ENCODE peak calls at places on chromosomes 3 and 15, in six cellular contexts. One of them, this sample, is unnamed.

GRCh38 chr15:82043130-82043673 is 2.6 kb downstream of the MEX3B start:
- DNase-seq in upper lobe of left lung: peak; percentile 80
- DNase-seq in body of pancreas: no peak
- DNase-seq in uterus: peak; percentile 15
- DNase-seq in ovary: peak; percentile 46
- DNase-seq in transverse colon: no peak
- DNase-seq in this sample: no peak

GRCh38 chr3:140428380-140428779 is 249.5 kb upstream of the TRIM42 start:
- DNase-seq in ovary: no peak
- DNase-seq in upper lobe of left lung: no peak
- DNase-seq in uterus: no peak
- DNase-seq in body of pancreas: no peak
- DNase-seq in transverse colon: no peak
- DNase-seq in this sample: no peak

GRCh38 chr3:10594915-10595314 is 89.5 kb upstream of the ATP2B2 start:
- DNase-seq in body of pancreas: no peak
- DNase-seq in transverse colon: no peak
- DNase-seq in uterus: no peak
- DNase-seq in ovary: peak; percentile 17
- DNase-seq in upper lobe of left lung: no peak
- DNase-seq in this sample: no peak

GRCh38 chr3:102722317-102722716 is 287.5 kb downstream of the ZPLD1 start:
- DNase-seq in transverse colon: no peak
- DNase-seq in upper lobe of left lung: no peak
- DNase-seq in uterus: no peak
- DNase-seq in ovary: no peak
- DNase-seq in body of pancreas: no peak
- DNase-seq in this sample: no peak

GRCh38 chr3:182909318-182910040 is 70.9 kb downstream of the DCUN1D1 start:
- DNase-seq in transverse colon: no peak
- DNase-seq in upper lobe of left lung: no peak
- DNase-seq in body of pancreas: no peak
- DNase-seq in ovary: no peak
- DNase-seq in uterus: no peak
- DNase-seq in this sample: no peak

GRCh38 chr15:65115086-65115485 is at the start of gene UBAP1L:
- DNase-seq in uterus: no peak
- DNase-seq in ovary: no peak
- DNase-seq in upper lobe of left lung: no peak
- DNase-seq in transverse colon: no peak
- DNase-seq in body of pancreas: no peak
- DNase-seq in this sample: no peak

GRCh38 chr15:38128389-38128788 is 124.2 kb upstream of the SPRED1 start:
- DNase-seq in uterus: no peak
- DNase-seq in ovary: no peak
- DNase-seq in transverse colon: no peak
- DNase-seq in body of pancreas: no peak
- DNase-seq in upper lobe of left lung: no peak
- DNase-seq in this sample: no peak

GRCh38 chr3:82354181-82354696 is 592.8 kb upstream of the GBE1 start:
- DNase-seq in body of pancreas: peak; percentile 19
- DNase-seq in transverse colon: no peak
- DNase-seq in upper lobe of left lung: no peak
- DNase-seq in ovary: peak; percentile 44
- DNase-seq in uterus: no peak
- DNase-seq in this sample: no peak

GRCh38 chr15:77538011-77538410 is 94.7 kb downstream of the LINGO1 start:
- DNase-seq in body of pancreas: no peak
- DNase-seq in upper lobe of left lung: no peak
- DNase-seq in transverse colon: no peak
- DNase-seq in uterus: no peak
- DNase-seq in ovary: no peak
- DNase-seq in this sample: no peak

GRCh38 chr3:15051531-15051930 is 13.6 kb downstream of the MRPS25 start:
- DNase-seq in upper lobe of left lung: no peak
- DNase-seq in uterus: no peak
- DNase-seq in ovary: no peak
- DNase-seq in transverse colon: peak; percentile 37
- DNase-seq in body of pancreas: peak; percentile 34
- DNase-seq in this sample: no peak

GRCh38 chr3:123373535-123373987 is 75.3 kb downstream of the ADCY5 start:
- DNase-seq in body of pancreas: peak; percentile 20
- DNase-seq in ovary: no peak
- DNase-seq in upper lobe of left lung: no peak
- DNase-seq in transverse colon: no peak
- DNase-seq in uterus: no peak
- DNase-seq in this sample: no peak

GRCh38 chr15:65979316-65979715 is 110.0 kb downstream of the RAB11A start:
- DNase-seq in ovary: no peak
- DNase-seq in upper lobe of left lung: no peak
- DNase-seq in transverse colon: no peak
- DNase-seq in body of pancreas: no peak
- DNase-seq in uterus: no peak
- DNase-seq in this sample: no peak

GRCh38 chr3:186965141-186965879 is 35.0 kb downstream of the ST6GAL1 start:
- DNase-seq in transverse colon: no peak
- DNase-seq in uterus: no peak
- DNase-seq in ovary: no peak
- DNase-seq in upper lobe of left lung: no peak
- DNase-seq in body of pancreas: no peak
- DNase-seq in this sample: no peak

GRCh38 chr3:125644036-125645025 is 49.0 kb upstream of the OSBPL11 start:
- DNase-seq in uterus: peak; percentile 19
- DNase-seq in transverse colon: peak; percentile 39
- DNase-seq in ovary: no peak
- DNase-seq in upper lobe of left lung: no peak
- DNase-seq in body of pancreas: peak; percentile 17
- DNase-seq in this sample: no peak

GRCh38 chr15:101178414-101178813 is 73.4 kb downstream of the CHSY1 start:
- DNase-seq in upper lobe of left lung: no peak
- DNase-seq in body of pancreas: no peak
- DNase-seq in uterus: no peak
- DNase-seq in transverse colon: no peak
- DNase-seq in ovary: no peak
- DNase-seq in this sample: no peak

GRCh38 chr3:15011174-15011573 is 53.9 kb downstream of the MRPS25 start:
- DNase-seq in body of pancreas: no peak
- DNase-seq in uterus: no peak
- DNase-seq in transverse colon: no peak
- DNase-seq in upper lobe of left lung: peak; percentile 6
- DNase-seq in ovary: no peak
- DNase-seq in this sample: no peak

GRCh38 chr3:55549172-55549571 is 62.1 kb upstream of the WNT5A start:
- DNase-seq in uterus: no peak
- DNase-seq in transverse colon: no peak
- DNase-seq in body of pancreas: no peak
- DNase-seq in upper lobe of left lung: no peak
- DNase-seq in ovary: no peak
- DNase-seq in this sample: no peak

GRCh38 chr3:55180936-55181535 is 253.2 kb upstream of the LRTM1 start:
- DNase-seq in uterus: no peak
- DNase-seq in body of pancreas: peak; percentile 26
- DNase-seq in ovary: no peak
- DNase-seq in upper lobe of left lung: no peak
- DNase-seq in transverse colon: no peak
- DNase-seq in this sample: no peak

GRCh38 chr3:48301020-48301813 is 32.2 kb downstream of the SPINK8 start:
- DNase-seq in body of pancreas: peak; percentile 92
- DNase-seq in uterus: peak; percentile 92
- DNase-seq in ovary: peak; percentile 95
- DNase-seq in transverse colon: peak; percentile 95
- DNase-seq in upper lobe of left lung: peak; percentile 97
- DNase-seq in this sample: no peak
- TF ChIP-seq POLR2A in body of pancreas: peak; percentile 85
- TF ChIP-seq POLR2A in uterus: peak; percentile 76
- TF ChIP-seq POLR2A in ovary: peak; percentile 86
- TF ChIP-seq POLR2A in transverse colon: peak; percentile 75
- TF ChIP-seq POLR2A in upper lobe of left lung: peak; percentile 65
- TF ChIP-seq POLR2A in this sample: no peak

GRCh38 chr3:129584631-129585030 is 21.8 kb downstream of the PLXND1 start:
- DNase-seq in transverse colon: no peak
- DNase-seq in upper lobe of left lung: no peak
- DNase-seq in ovary: no peak
- DNase-seq in body of pancreas: no peak
- DNase-seq in uterus: no peak
- DNase-seq in this sample: no peak

GRCh38 chr3:129587061-129587460 is 19.4 kb downstream of the PLXND1 start:
- DNase-seq in ovary: no peak
- DNase-seq in uterus: peak; percentile 75
- DNase-seq in body of pancreas: no peak
- DNase-seq in upper lobe of left lung: no peak
- DNase-seq in transverse colon: no peak
- DNase-seq in this sample: no peak

GRCh38 chr3:129591932-129592331 is 14.5 kb downstream of the PLXND1 start:
- DNase-seq in uterus: no peak
- DNase-seq in upper lobe of left lung: no peak
- DNase-seq in body of pancreas: no peak
- DNase-seq in transverse colon: no peak
- DNase-seq in ovary: no peak
- DNase-seq in this sample: no peak

GRCh38 chr3:129585949-129586657 is 20.4 kb downstream of the PLXND1 start:
- DNase-seq in transverse colon: no peak
- DNase-seq in ovary: no peak
- DNase-seq in upper lobe of left lung: no peak
- DNase-seq in body of pancreas: no peak
- DNase-seq in uterus: no peak
- DNase-seq in this sample: no peak

GRCh38 chr3:129587559-129588210 is 18.8 kb downstream of the PLXND1 start:
- DNase-seq in transverse colon: no peak
- DNase-seq in body of pancreas: no peak
- DNase-seq in uterus: no peak
- DNase-seq in ovary: no peak
- DNase-seq in upper lobe of left lung: no peak
- DNase-seq in this sample: no peak
- H3K27ac ChIP-seq in transverse colon: peak overlapping the region; percentile 21
- H3K27ac ChIP-seq in body of pancreas: no peak overlapping the region
- H3K27ac ChIP-seq in uterus: peak overlapping the region; percentile 66
- H3K27ac ChIP-seq in ovary: no peak overlapping the region
- H3K27ac ChIP-seq in upper lobe of left lung: peak overlapping the region; percentile 24
- H3K27ac ChIP-seq in this sample: peak overlapping the region; percentile 78

GRCh38 chr3:174440350-174440716 is 418.8 kb upstream of the NAALADL2 start:
- DNase-seq in ovary: peak; percentile 46
- DNase-seq in body of pancreas: peak; percentile 18
- DNase-seq in uterus: peak; percentile 36
- DNase-seq in transverse colon: peak; percentile 16
- DNase-seq in upper lobe of left lung: no peak
- DNase-seq in this sample: no peak

GRCh38 chr3:174441588-174442316 is 417.4 kb upstream of the NAALADL2 start:
- DNase-seq in body of pancreas: no peak
- DNase-seq in uterus: no peak
- DNase-seq in upper lobe of left lung: no peak
- DNase-seq in ovary: no peak
- DNase-seq in transverse colon: no peak
- DNase-seq in this sample: no peak

GRCh38 chr3:174439621-174440349 is 419.3 kb upstream of the NAALADL2 start:
- DNase-seq in uterus: peak; percentile 27
- DNase-seq in transverse colon: peak; percentile 17
- DNase-seq in body of pancreas: peak; percentile 13
- DNase-seq in upper lobe of left lung: no peak
- DNase-seq in ovary: peak; percentile 22
- DNase-seq in this sample: no peak

GRCh38 chr3:174442317-174442682 is 416.8 kb upstream of the NAALADL2 start:
- DNase-seq in upper lobe of left lung: no peak
- DNase-seq in body of pancreas: no peak
- DNase-seq in ovary: no peak
- DNase-seq in transverse colon: no peak
- DNase-seq in uterus: no peak
- DNase-seq in this sample: no peak

DNA sequence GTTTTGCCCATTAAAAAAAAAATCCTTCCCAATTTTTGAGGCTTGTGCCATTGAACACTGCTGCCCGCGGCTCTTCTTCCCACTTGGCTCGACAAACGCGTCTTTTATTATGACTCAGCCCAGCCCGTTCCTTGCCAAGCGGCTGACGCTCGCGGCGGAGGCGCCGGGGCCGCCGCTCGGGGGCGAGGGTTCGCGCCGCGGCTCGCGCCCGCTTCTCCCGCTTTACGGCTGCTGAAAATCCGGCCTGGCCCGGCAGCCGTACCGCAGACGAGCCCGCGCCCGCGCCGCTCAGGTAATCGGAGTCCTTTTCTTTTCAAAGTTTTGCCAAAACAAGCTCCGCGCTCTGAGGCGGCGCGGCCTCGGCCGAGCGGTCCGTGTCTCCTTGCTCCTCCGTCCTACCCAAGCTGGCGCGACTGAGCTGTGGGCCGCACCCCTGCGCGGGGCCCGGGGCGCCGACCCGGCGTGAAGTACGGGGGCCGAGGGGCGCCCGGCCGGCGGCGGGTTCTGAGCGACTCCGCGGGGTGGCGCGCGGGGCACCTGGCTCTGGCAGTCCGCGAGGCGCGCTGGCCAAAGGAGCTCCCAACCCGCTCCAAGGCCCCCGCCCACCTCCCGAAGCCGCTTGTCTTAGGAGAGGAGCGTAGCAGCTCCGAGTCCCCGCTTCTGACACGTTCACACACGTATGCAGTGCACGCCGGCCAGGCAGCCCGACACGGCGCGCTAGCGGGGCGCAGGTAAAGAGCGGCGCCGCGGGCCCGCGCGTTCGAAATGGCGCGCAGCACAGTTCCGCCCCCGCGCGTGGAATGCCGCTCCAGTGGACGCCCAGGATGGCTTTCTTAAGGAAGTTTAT is 418.2 kb upstream of the NAALADL2 start:
- DNase-seq in ovary: peak; percentile 94
- DNase-seq in uterus: peak; percentile 93
- DNase-seq in body of pancreas: peak; percentile 85
- DNase-seq in transverse colon: peak; percentile 85
- DNase-seq in upper lobe of left lung: peak; percentile 96
- DNase-seq in this sample: peak; percentile 92
- TF ChIP-seq POLR2A in ovary: peak; percentile 53
- TF ChIP-seq POLR2A in uterus: peak; percentile 58
- TF ChIP-seq POLR2A in body of pancreas: peak; percentile 81
- TF ChIP-seq POLR2A in transverse colon: peak; percentile 61
- TF ChIP-seq POLR2A in upper lobe of left lung: no peak
- TF ChIP-seq POLR2A in this sample: no peak

GRCh38 chr3:128349963-128350599 is 116.6 kb downstream of the DNAJB8 start:
- DNase-seq in transverse colon: no peak
- DNase-seq in body of pancreas: peak; percentile 97
- DNase-seq in upper lobe of left lung: no peak
- DNase-seq in uterus: no peak
- DNase-seq in ovary: no peak
- DNase-seq in this sample: no peak

GRCh38 chr3:128348075-128348474 is 118.6 kb downstream of the DNAJB8 start:
- DNase-seq in upper lobe of left lung: no peak
- DNase-seq in ovary: no peak
- DNase-seq in uterus: no peak
- DNase-seq in transverse colon: no peak
- DNase-seq in body of pancreas: no peak
- DNase-seq in this sample: no peak

GRCh38 chr3:128347282-128347681 is 119.4 kb downstream of the DNAJB8 start:
- DNase-seq in ovary: no peak
- DNase-seq in uterus: no peak
- DNase-seq in body of pancreas: no peak
- DNase-seq in upper lobe of left lung: no peak
- DNase-seq in transverse colon: no peak
- DNase-seq in this sample: no peak

GRCh38 chr3:128346562-128346961 is 120.1 kb downstream of the DNAJB8 start:
- DNase-seq in ovary: no peak
- DNase-seq in upper lobe of left lung: no peak
- DNase-seq in body of pancreas: no peak
- DNase-seq in transverse colon: no peak
- DNase-seq in uterus: no peak
- DNase-seq in this sample: no peak

GRCh38 chr3:128348805-128349531 is 117.7 kb downstream of the DNAJB8 start:
- DNase-seq in uterus: no peak
- DNase-seq in ovary: no peak
- DNase-seq in body of pancreas: peak; percentile 53
- DNase-seq in upper lobe of left lung: no peak
- DNase-seq in transverse colon: no peak
- DNase-seq in this sample: no peak
- H3K27ac ChIP-seq in uterus: no peak overlapping the region
- H3K27ac ChIP-seq in ovary: no peak overlapping the region
- H3K27ac ChIP-seq in body of pancreas: peak overlapping the region; percentile 95
- H3K27ac ChIP-seq in upper lobe of left lung: no peak overlapping the region
- H3K27ac ChIP-seq in transverse colon: no peak overlapping the region
- H3K27ac ChIP-seq in this sample: no peak overlapping the region

This sample was measured in vagina.